ENCODE peak calls at places on chromosome X, in eight cellular contexts. C is stimulated activated CD4-positive, alpha-beta T cell treated with anti-CD3 and anti-CD28 coated beads, Interleukin-1b, Interleukin-23, amount 100 ng/mL, for 1 hour; X is RPMI7951; A is activated T-cell treated with anti-CD3 and anti-CD28 coated beads for 48 hours; J is foreskin fibroblast; R is T-helper 2 cell; N is HEK293T; K is NCI-H1092. G is an unnamed sample.

GRCh38 chrX:103554687-103555417 is 30.5 kb upstream of the TCEAL4 start:
- DNase-seq in N (peak; percentile 88), A (peak; percentile 45), J (no peak), K (no peak), C (no peak), X (no peak), R (peak; percentile 81), G (peak; percentile 28)

GRCh38 chrX:134933911-134934310 is 56.9 kb upstream of the SMIM10 start:
- DNase-seq in J (no peak), C (no peak), A (no peak), K (no peak), N (no peak), X (no peak), R (no peak), G (no peak)

GRCh38 chrX:69546978-69547377 is 42.9 kb downstream of the NALF2 start:
- DNase-seq in A (no peak), K (no peak), J (no peak), C (no peak), R (no peak), N (no peak), X (no peak), G (no peak)

GRCh38 chrX:10485331-10485730 is 135.1 kb downstream of the MID1 start:
- DNase-seq in R (no peak), X (no peak), J (no peak), K (no peak), C (no peak), A (no peak), N (no peak), G (peak; percentile 43)

GRCh38 chrX:155334486-155335316 is at the start of gene CLIC2:
- DNase-seq in X (peak; percentile 91), A (no peak), N (no peak), C (no peak), K (peak; percentile 28), J (peak; percentile 29), R (peak; percentile 0), G (peak; percentile 93)

GRCh38 chrX:15598031-15598430 is 2.7 kb downstream of the ACE2 start:
- DNase-seq in A (no peak), X (peak; percentile 20), N (no peak), R (no peak), C (no peak), K (no peak), J (no peak), G (peak; percentile 6)

GRCh38 chrX:40366661-40367060 is 214.1 kb upstream of the ATP6AP2 start:
- DNase-seq in J (no peak), C (no peak), X (no peak), R (no peak), A (no peak), K (no peak), N (no peak), G (no peak)

GRCh38 chrX:129808829-129809745 is 29.3 kb downstream of the SASH3 start:
- DNase-seq in R (peak; percentile 43), K (no peak), X (peak; percentile 32), N (no peak), A (no peak), C (no peak), J (no peak), G (peak; percentile 7)

GRCh38 chrX:66164470-66164869 is 423 bp downstream of the HEPH start:
- DNase-seq in N (no peak), R (no peak), K (no peak), C (no peak), J (no peak), X (no peak), A (no peak), G (peak; percentile 24)

GRCh38 chrX:95764972-95765451 is 919.6 kb upstream of the DIAPH2 start:
- DNase-seq in A (no peak), C (no peak), K (no peak), N (peak; percentile 27), R (peak; percentile 0), X (peak; percentile 21), J (no peak), G (peak; percentile 59)

GRCh38 chrX:149829751-149830191 is 48.0 kb downstream of the MAGEA9 start:
- DNase-seq in C (no peak), R (peak; percentile 31), A (no peak), K (no peak), J (peak; percentile 12), X (peak; percentile 63), N (no peak), G (peak; percentile 36)

GRCh38 chrX:113384628-113385027 is 544.0 kb upstream of the AMOT start:
- DNase-seq in R (no peak), A (no peak), N (no peak), J (peak; percentile 72), X (peak; percentile 72), K (no peak), C (no peak), G (peak; percentile 91)

GRCh38 chrX:80471582-80471981 is 51.3 kb downstream of the TENT5D start:
- DNase-seq in K (no peak), J (no peak), X (no peak), R (no peak), A (no peak), N (no peak), C (no peak), G (no peak)